ENCODE peak calls at places on chromosomes 12 and 14, in eight cellular contexts. E is ovary, R is HCT116, H is GM12891, F is NB4, T is heart left ventricle, X is body of pancreas, M is A549. P is an unnamed sample.

GRCh38 chr12:11879306-11879705 is 191.4 kb upstream of the BCL2L14 start:
- DNase-seq in E (no peak), R (no peak), H (no peak), F (no peak), T (no peak), X (no peak), M (no peak), P (no peak)

GRCh38 chr14:74281069-74281468 is 21.7 kb downstream of the ABCD4 start:
- DNase-seq in E (no peak), R (no peak), H (no peak), F (no peak), T (no peak), X (no peak), M (no peak), P (no peak)

GRCh38 chr14:97120204-97121120 is 323.3 kb downstream of the VRK1 start:
- DNase-seq in E (no peak), R (no peak), H (no peak), F (no peak), T (no peak), X (no peak), M (no peak), P (no peak)

GRCh38 chr14:49770212-49770817 is 2.4 kb downstream of the KLHDC2 start:
- DNase-seq in E (no peak), R (no peak), H (no peak), F (no peak), T (no peak), X (peak), M (no peak), P (no peak)

GRCh38 chr14:92794547-92794941 is 439 bp downstream of the GOLGA5 start:
- DNase-seq in E (no peak), R (no peak), H (peak), F (peak), T (peak), X (no peak), M (no peak), P (no peak)

GRCh38 chr14:74409441-74409840 is 16.6 kb downstream of the SYNDIG1L start:
- DNase-seq in E (no peak), R (no peak), H (no peak), F (no peak), T (no peak), X (no peak), M (no peak), P (no peak)

GRCh38 chr12:42426733-42427132 is 100.8 kb downstream of the PPHLN1 start:
- DNase-seq in E (no peak), R (peak), H (no peak), F (peak), T (no peak), X (no peak), M (peak), P (no peak)

GRCh38 chr14:52937869-52938268 is 13.0 kb downstream of the FERMT2 start:
- DNase-seq in E (no peak), R (no peak), H (no peak), F (no peak), T (no peak), X (no peak), M (no peak), P (no peak)

GRCh38 chr14:69535230-69535848 is 39.3 kb downstream of the CCDC177 start:
- DNase-seq in E (no peak), R (peak), H (no peak), F (no peak), T (peak), X (peak), M (peak), P (no peak)

GRCh38 chr14:60133487-60133886 is 31.7 kb downstream of the DHRS7 start:
- DNase-seq in E (no peak), R (no peak), H (no peak), F (no peak), T (no peak), X (no peak), M (no peak), P (no peak)

GRCh38 chr14:104935026-104935650 is 10.5 kb downstream of the PLD4 start:
- DNase-seq in E (peak), R (no peak), H (no peak), F (no peak), T (peak), X (peak), M (no peak), P (no peak)

GRCh38 chr14:44586910-44587309 is 79.8 kb upstream of the FSCB start:
- DNase-seq in E (no peak), R (no peak), H (no peak), F (no peak), T (no peak), X (no peak), M (no peak), P (no peak)

GRCh38 chr12:4284306-4284705 is 10.7 kb downstream of the CCND2 start:
- DNase-seq in E (no peak), R (no peak), H (no peak), F (no peak), T (no peak), X (no peak), M (no peak), P (no peak)

GRCh38 chr14:99768381-99768780 is 24.8 kb upstream of the EML1 start:
- DNase-seq in E (no peak), R (no peak), H (no peak), F (peak), T (no peak), X (no peak), M (no peak), P (no peak)

GRCh38 chr12:23290627-23291330 is 658.7 kb downstream of the SOX5 start:
- DNase-seq in E (no peak), R (no peak), H (no peak), F (no peak), T (no peak), X (no peak), M (no peak), P (no peak)

GRCh38 chr14:53696217-53696965 is 260.2 kb downstream of the BMP4 start:
- DNase-seq in E (no peak), R (no peak), H (no peak), F (no peak), T (no peak), X (no peak), M (no peak), P (no peak)

GRCh38 chr14:104688755-104689619 is at the start of gene INF2:
- DNase-seq in E (peak), R (no peak), H (peak), F (peak), T (peak), X (peak), M (peak), P (peak)

GRCh38 chr14:35303149-35303548 is 11.0 kb downstream of the PSMA6 start:
- DNase-seq in E (no peak), R (no peak), H (no peak), F (no peak), T (no peak), X (no peak), M (no peak), P (no peak)

GRCh38 chr14:35306114-35306513 is 13.9 kb downstream of the PSMA6 start:
- DNase-seq in E (no peak), R (no peak), H (no peak), F (no peak), T (no peak), X (no peak), M (no peak), P (no peak)

GRCh38 chr14:35304812-35305462 is 12.8 kb downstream of the PSMA6 start:
- DNase-seq in E (no peak), R (no peak), H (no peak), F (no peak), T (no peak), X (no peak), M (no peak), P (no peak)

GRCh38 chr14:35302211-35302528 is 10.0 kb downstream of the PSMA6 start:
- DNase-seq in E (no peak), R (no peak), H (no peak), F (no peak), T (no peak), X (no peak), M (no peak), P (no peak)

DNA sequence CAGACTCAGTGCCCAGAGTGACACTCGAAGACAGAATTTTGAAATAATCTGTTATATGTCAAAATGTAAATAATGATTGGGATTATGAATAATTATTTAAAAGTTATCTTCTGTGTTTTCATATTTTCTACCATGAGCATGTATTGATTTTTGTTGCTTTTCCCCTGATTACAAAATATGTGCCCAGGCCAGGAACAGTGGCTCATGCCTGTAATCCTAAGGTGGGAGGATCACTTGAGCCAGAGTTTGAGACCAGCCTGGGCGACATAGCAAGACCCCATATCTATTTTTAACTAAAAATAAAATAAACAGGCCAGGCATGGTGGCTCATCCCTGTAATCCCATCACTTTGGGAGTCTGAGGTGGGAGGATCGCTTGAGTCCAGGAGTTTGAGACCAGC is 13.5 kb downstream of the PSMA6 start:
- DNase-seq in E (no peak), R (no peak), H (no peak), F (no peak), T (no peak), X (no peak), M (no peak), P (no peak)
- TF ChIP-seq POLR2A in E (no peak), R (no peak), H (no peak), F (no peak), T (no peak), X (no peak), M (no peak), P (no peak)

GRCh38 chr12:121167232-121167820 is 34.6 kb downstream of the P2RX7 start:
- DNase-seq in E (no peak), R (no peak), H (no peak), F (peak), T (no peak), X (no peak), M (no peak), P (no peak)
- TF ChIP-seq POLR2A in E (no peak), R (no peak), H (no peak), F (no peak), T (no peak), X (no peak), M (no peak), P (no peak)

GRCh38 chr12:82687020-82687951 is 580 bp downstream of the TMTC2 start:
- DNase-seq in E (peak), R (peak), H (peak), F (peak), T (peak), X (peak), M (peak), P (peak)

GRCh38 chr12:82688619-82689018 is 1.9 kb downstream of the TMTC2 start:
- DNase-seq in E (no peak), R (no peak), H (no peak), F (peak), T (no peak), X (no peak), M (no peak), P (no peak)

GRCh38 chr12:82688035-82688501 is 1.4 kb downstream of the TMTC2 start:
- DNase-seq in E (no peak), R (no peak), H (no peak), F (peak), T (no peak), X (no peak), M (peak), P (no peak)

GRCh38 chr12:82685721-82686222 is 934 bp upstream of the TMTC2 start:
- DNase-seq in E (peak), R (peak), H (peak), F (peak), T (peak), X (peak), M (peak), P (peak)

DNA sequence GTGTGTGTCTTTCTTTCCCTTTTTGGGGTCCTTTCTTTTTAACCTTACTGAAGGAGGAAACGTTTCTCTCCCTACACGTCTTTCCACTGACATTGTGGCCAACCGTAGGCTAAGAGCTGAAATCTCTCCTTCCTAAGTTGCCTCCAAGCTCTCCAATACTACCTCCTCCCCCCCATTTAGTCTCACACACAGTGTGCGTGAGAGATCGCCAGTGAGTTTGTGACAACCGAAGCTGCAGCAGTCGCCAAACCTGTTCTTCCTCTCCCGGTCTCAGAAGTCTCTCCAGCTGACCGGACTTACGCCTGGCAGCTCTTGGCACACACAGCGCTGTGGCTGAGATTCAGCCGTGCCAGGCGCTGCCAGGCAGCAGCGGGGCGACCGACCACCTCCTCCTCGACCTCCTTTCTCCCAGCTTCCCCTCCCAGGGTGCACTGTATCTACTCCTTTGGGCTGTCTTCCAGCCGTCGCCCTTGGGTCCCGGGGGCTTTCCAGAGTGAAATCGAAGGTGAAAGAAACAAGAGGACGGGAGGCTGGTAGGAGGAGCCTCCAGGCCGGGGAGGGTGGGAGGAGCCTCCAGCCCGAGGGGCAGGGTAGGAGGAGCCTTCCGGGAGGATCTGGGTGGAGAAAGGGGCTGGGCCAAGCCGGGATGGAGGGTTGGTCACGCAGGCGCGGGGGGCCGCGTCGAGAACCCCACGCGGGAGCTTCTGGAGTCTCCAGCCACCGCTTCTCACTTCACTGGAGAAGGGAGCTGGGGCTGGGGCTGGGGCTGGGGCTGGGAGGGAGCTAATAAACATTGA is at the start of gene TMTC2:
- DNase-seq in E (peak), R (peak), H (peak), F (peak), T (peak), X (peak), M (peak), P (peak)
- TF ChIP-seq POLR2A in E (no peak), R (peak), H (peak), F (peak), T (no peak), X (peak), M (peak), P (peak)

DNA sequence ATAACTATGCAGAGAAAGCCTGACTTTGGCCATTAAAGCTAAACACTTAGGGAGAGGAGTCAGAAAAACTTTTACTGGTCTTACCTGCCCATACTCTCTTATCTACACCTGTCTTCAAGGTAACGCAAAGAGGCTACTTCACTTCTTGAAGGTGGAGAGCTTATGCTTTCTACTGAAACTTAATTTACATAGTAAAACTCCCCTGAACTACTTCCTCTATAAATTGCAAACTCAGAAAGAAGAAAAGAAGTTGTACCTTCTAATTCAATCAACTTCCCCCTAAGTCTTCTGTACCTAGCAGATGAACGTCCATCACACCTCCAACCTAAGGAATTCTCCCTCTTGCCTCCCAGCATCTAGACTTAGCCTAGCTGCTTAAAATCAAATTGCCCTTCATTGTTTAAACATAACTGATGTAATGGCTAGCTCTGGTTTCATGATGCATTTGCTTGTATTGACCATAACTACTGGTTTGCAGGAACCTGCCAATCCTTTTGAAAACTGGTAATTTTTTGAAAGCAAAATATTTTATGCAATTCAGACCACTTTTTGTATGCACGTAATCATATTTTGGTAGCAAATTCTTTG is 87.7 kb downstream of the STON2 start:
- DNase-seq in E (no peak), R (no peak), H (no peak), F (no peak), T (no peak), X (no peak), M (no peak), P (no peak)
- TF ChIP-seq POLR2A in E (no peak), R (no peak), H (no peak), F (no peak), T (no peak), X (no peak), M (no peak), P (no peak)

DNA sequence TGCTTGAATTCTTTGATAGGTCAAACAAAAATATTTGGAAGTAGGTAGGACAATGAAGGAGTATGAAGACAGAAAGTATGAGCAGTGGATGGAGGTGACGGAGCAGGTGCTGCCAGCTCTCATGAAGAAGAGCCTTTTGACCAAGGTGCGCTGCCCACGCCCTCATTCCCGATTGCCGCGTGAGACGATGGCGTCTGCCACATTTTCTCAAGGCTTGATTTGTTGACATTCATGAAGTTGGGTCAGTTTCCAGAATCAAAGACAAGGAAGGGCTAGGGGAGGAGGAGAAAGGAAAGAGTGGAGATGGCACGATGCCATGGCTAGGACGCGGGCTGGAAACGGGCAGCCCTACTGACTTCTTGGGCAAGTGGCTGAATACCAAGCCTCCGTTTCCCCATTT is 37.1 kb downstream of the DNAH10 start:
- DNase-seq in E (no peak), R (no peak), H (no peak), F (no peak), T (no peak), X (no peak), M (no peak), P (no peak)
- TF ChIP-seq POLR2A in E (no peak), R (no peak), H (no peak), F (no peak), T (no peak), X (no peak), M (no peak), P (no peak)

DNA sequence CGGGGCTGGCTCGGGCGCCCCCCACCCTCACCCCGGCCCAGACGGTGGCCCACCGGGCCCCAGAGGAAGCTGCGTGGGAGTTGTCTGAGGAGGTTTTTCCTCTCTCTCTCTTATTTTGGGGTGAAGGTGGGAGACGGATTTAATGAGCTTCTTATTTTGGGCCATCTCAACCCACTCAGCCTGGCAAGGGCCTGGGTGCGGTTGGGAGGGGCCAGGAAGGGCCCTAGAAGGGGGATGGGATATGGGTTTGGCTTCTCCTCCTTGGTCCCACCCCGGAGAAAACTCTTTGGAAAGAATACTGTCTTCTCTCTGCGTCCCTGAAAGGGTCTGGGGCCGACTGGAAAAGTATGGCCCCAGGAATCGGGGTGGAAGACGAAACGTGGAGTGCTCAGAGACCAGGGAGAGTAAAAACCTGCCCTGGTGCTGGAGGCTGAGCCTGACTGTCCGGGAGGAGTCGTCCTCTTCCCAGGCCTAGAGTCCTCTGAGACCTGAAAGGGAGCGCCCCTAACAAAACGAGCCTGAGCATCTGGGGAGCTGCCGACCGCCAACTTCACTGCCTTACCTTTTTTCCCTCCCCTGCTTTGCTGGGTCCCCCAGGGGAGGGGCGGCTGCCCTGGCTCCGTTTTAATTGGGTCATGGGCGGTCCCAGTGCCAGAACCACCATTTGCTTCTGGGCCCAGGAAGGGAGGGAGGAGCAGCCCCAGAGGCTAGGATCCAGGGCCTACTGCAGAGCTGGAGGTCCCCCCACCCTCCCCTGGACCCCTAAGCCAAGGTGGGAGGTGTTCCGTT is 1.6 kb downstream of the MMP14 start:
- DNase-seq in E (peak), R (no peak), H (no peak), F (peak), T (peak), X (peak), M (no peak), P (no peak)
- TF ChIP-seq POLR2A in E (peak), R (no peak), H (no peak), F (no peak), T (no peak), X (no peak), M (no peak), P (no peak)

DNA sequence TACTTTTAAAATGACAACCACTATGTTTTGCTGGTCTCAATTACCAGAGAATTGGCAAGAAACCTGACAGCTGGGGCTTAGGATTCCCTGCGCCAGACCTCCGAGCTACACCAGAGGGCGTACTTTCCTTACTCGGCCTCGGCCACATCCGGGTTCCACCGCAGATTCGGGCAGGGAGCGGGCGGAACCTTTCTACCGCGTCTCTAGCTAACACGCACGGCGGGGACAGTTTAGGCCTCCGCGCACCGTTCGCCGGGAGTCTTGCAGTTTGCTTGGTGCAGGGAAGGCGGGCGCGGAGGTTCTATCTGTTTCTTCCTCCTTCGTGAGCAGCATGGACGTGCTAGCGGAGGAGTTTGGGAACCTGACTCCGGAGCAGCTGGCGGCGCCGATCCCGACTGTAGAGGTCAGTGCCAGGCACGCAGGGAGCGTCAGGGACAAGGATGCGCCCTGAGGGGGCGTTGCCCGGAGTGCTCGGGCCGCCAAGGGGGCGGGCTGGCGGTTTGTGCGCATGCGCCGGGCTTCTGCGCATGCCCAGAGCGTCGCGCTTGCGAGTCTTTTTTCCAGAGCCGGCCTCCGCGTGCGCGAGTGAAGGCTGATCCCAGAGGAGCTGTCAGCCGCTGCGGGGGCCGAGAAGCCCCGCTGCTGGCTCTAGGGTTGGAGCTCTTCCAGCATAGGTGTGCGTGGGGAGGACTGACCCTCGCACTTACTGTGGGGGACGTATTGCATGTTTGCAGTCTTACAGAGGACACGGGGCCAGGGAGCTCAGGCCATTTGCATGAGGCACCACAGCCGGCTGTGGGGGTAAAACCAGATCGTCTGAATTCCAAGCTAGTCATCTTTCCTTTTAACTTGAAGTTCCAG is at the start of gene POLR3B:
- DNase-seq in E (peak), R (peak), H (peak), F (peak), T (peak), X (peak), M (peak), P (peak)
- TF ChIP-seq POLR2A in E (peak), R (peak), H (peak), F (peak), T (no peak), X (peak), M (peak), P (peak)

GRCh38 chr14:89027097-89027740 is 202.8 kb downstream of the TTC8 start:
- DNase-seq in E (peak), R (peak), H (peak), F (peak), T (peak), X (peak), M (peak), P (peak)
- TF ChIP-seq POLR2A in E (no peak), R (no peak), H (no peak), F (no peak), T (no peak), X (no peak), M (no peak), P (no peak)

P was measured in right lobe of liver.